ENCODE peak calls at places on chromosomes 13 and 19, in four cellular contexts. F is activated naive CD4-positive, alpha-beta T cell treated with anti-CD3 and anti-CD28 coated beads, Interleukin-2, amount 50 U/mL, for 16 hours; R is CD8-positive, alpha-beta T cell; G is BJ. H is an unnamed sample.

GRCh38 chr13:26062853-26063444 is 11.1 kb upstream of the SHISA2 start:
- DNase-seq in F (peak; percentile 32), R (peak; percentile 42), G (no peak), H (peak; percentile 23)

GRCh38 chr13:102702965-102703720 is 8.3 kb upstream of the METTL21C start:
- DNase-seq in F (no peak), R (no peak), G (no peak), H (no peak)

GRCh38 chr13:113109151-113110047 is 3.8 kb downstream of the F7 start:
- DNase-seq in F (peak; percentile 13), R (no peak), G (no peak), H (no peak)

GRCh38 chr19:862529-863304 is 3.3 kb downstream of the CFD start:
- DNase-seq in F (peak; percentile 80), R (peak; percentile 81), G (no peak), H (peak; percentile 67)

GRCh38 chr19:32336259-32337111 is 8.9 kb upstream of the ZNF507 start:
- DNase-seq in F (no peak), R (no peak), G (no peak), H (no peak)

GRCh38 chr19:17456127-17456526 is 4.6 kb downstream of the NXNL1 start:
- DNase-seq in F (no peak), R (no peak), G (no peak), H (no peak)

GRCh38 chr13:96844195-96844594 is 150.1 kb downstream of the OXGR1 start:
- DNase-seq in F (no peak), R (no peak), G (no peak), H (no peak)

GRCh38 chr13:94050039-94050438 is 429.4 kb downstream of the DCT start:
- DNase-seq in F (no peak), R (no peak), G (no peak), H (no peak)

GRCh38 chr13:49419292-49419691 is 24.6 kb downstream of the CAB39L start:
- DNase-seq in F (no peak), R (no peak), G (no peak), H (no peak)

GRCh38 chr13:29676941-29677452 is 81.5 kb upstream of the SLC7A1 start:
- DNase-seq in F (no peak), R (no peak), G (peak; percentile 10), H (no peak)

GRCh38 chr13:40306817-40307216 is 359.6 kb downstream of the FOXO1 start:
- DNase-seq in F (peak; percentile 47), R (no peak), G (no peak), H (no peak)

GRCh38 chr19:12202250-12202649 is 39.4 kb downstream of the ZNF136 start:
- DNase-seq in F (peak; percentile 65), R (peak; percentile 48), G (no peak), H (peak; percentile 60)

GRCh38 chr19:5665781-5666513 is 14.4 kb downstream of the MICOS13 start:
- DNase-seq in F (no peak), R (no peak), G (no peak), H (no peak)

GRCh38 chr13:65090191-65090590 is 2139.9 kb downstream of the PCDH9 start:
- DNase-seq in F (no peak), R (no peak), G (no peak), H (no peak)

GRCh38 chr13:32530841-32531253 is 7.7 kb downstream of the N4BP2L2 start:
- DNase-seq in F (no peak), R (no peak), G (peak; percentile 35), H (no peak)

GRCh38 chr19:1765182-1765903 is 12.0 kb downstream of the ONECUT3 start:
- DNase-seq in F (no peak), R (no peak), G (no peak), H (no peak)

GRCh38 chr13:113906566-113906965 is 42.7 kb upstream of the GAS6 start:
- DNase-seq in F (no peak), R (no peak), G (no peak), H (peak; percentile 41)

GRCh38 chr19:55683449-55684261 is 8.6 kb downstream of the EPN1 start:
- DNase-seq in F (no peak), R (no peak), G (no peak), H (no peak)

GRCh38 chr19:8592231-8593009 is 15.2 kb upstream of the MYO1F start:
- DNase-seq in F (peak; percentile 96), R (peak; percentile 96), G (peak; percentile 71), H (peak; percentile 94)

GRCh38 chr19:45523642-45524256 is 16.5 kb downstream of the VASP start:
- DNase-seq in F (peak; percentile 72), R (peak; percentile 72), G (no peak), H (peak; percentile 84)

GRCh38 chr19:44927746-44928145 is 13.3 kb downstream of the APOC1 start:
- DNase-seq in F (no peak), R (no peak), G (no peak), H (no peak)

GRCh38 chr19:21317821-21318220 is 11.4 kb downstream of the ZNF708 start:
- DNase-seq in F (no peak), R (no peak), G (no peak), H (no peak)

GRCh38 chr19:46812898-46813569 is 24.6 kb upstream of the SLC1A5 start:
- DNase-seq in F (no peak), R (no peak), G (no peak), H (no peak)

GRCh38 chr19:39403331-39404312 is 3.0 kb upstream of the ZFP36 start:
- DNase-seq in F (peak; percentile 94), R (peak; percentile 98), G (peak; percentile 99), H (peak; percentile 99)

GRCh38 chr13:66969291-66969690 is 260.8 kb downstream of the PCDH9 start:
- DNase-seq in F (no peak), R (no peak), G (no peak), H (no peak)

GRCh38 chr13:98429977-98430785 is 146.7 kb downstream of the STK24 start:
- DNase-seq in F (no peak), R (no peak), G (no peak), H (no peak)

GRCh38 chr19:4456566-4456842 is 1.1 kb downstream of the UBXN6 start:
- DNase-seq in F (no peak), R (no peak), G (no peak), H (no peak)

GRCh38 chr19:35155441-35155840 is 906 bp downstream of the FXYD5 start:
- DNase-seq in F (peak; percentile 46), R (peak; percentile 41), G (no peak), H (no peak)

GRCh38 chr19:46499692-46500091 is 4.0 kb upstream of the PNMA8B start:
- DNase-seq in F (no peak), R (no peak), G (no peak), H (no peak)

GRCh38 chr19:41957838-41958366 is 1.2 kb downstream of the RABAC1 start:
- DNase-seq in F (peak; percentile 31), R (peak; percentile 40), G (peak; percentile 26), H (peak; percentile 71)

H was measured in breast epithelium.